ENCODE peak calls at places on chromosomes 11 and 22, in nine cellular contexts. C, F, X, Q, D, U, V, W and J are unnamed samples.

GRCh38 chr11:112216591-112217105 is 9.6 kb upstream of the PTS start:
- DNase-seq in C (no peak), F (no peak), X (no peak), Q (no peak), D (no peak), U (no peak), V (no peak), W (no peak), J (no peak)

GRCh38 chr11:2813141-2813908 is 72.2 kb downstream of the CDKN1C start:
- DNase-seq in C (no peak), F (no peak), X (no peak), Q (no peak), D (no peak), U (no peak), V (no peak), W (no peak), J (no peak)

GRCh38 chr11:79160786-79161403 is 279.9 kb downstream of the TENM4 start:
- DNase-seq in C (no peak), F (no peak), X (no peak), Q (peak; percentile 8), D (no peak), U (no peak), V (no peak), W (no peak), J (no peak)

GRCh38 chr11:91243630-91244029 is 981.0 kb upstream of the FAT3 start:
- DNase-seq in C (no peak), F (no peak), X (no peak), Q (no peak), D (no peak), U (no peak), V (no peak), W (no peak), J (no peak)

GRCh38 chr11:124863137-124863825 is 2.0 kb upstream of the ROBO3 start:
- DNase-seq in C (peak; percentile 56), F (no peak), X (no peak), Q (no peak), D (peak; percentile 63), U (no peak), V (no peak), W (no peak), J (peak; percentile 70)

GRCh38 chr22:20628081-20628939 is 120.9 kb downstream of the MED15 start:
- DNase-seq in C (no peak), F (no peak), X (no peak), Q (no peak), D (no peak), U (no peak), V (no peak), W (no peak), J (no peak)

GRCh38 chr11:121408830-121409229 is 43.3 kb upstream of the SORL1 start:
- DNase-seq in C (no peak), F (no peak), X (no peak), Q (no peak), D (no peak), U (no peak), V (no peak), W (no peak), J (no peak)

GRCh38 chr11:132715041-132715440 is 817.3 kb downstream of the OPCML start:
- DNase-seq in C (no peak), F (no peak), X (no peak), Q (no peak), D (no peak), U (no peak), V (no peak), W (no peak), J (no peak)

GRCh38 chr11:79353706-79354105 is 87.1 kb downstream of the TENM4 start:
- DNase-seq in C (no peak), F (no peak), X (no peak), Q (no peak), D (no peak), U (no peak), V (no peak), W (no peak), J (no peak)

GRCh38 chr22:41576877-41577276 is 12.8 kb downstream of the PMM1 start:
- DNase-seq in C (peak; percentile 60), F (peak; percentile 34), X (peak; percentile 35), Q (no peak), D (peak; percentile 58), U (peak; percentile 31), V (no peak), W (no peak), J (no peak)

DNA sequence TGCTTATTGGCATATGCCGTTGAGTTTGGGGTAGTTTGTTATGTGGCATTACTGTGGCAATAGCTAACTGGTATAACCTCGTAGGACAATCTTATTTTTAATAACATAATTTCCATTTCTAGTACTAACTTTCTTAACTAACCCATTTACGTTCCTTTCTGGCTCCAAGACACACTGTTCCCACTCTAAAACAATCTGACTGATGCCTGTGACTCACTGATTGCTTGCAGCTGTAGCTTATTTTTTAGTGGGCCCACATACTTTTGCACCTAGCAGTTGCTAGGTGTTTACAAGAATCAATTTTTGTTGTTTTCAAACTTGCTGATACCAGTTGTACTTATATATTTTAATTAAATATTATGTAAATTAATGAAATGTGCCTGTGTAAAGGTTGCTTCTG is 52.2 kb downstream of the FAT3 start:
- DNase-seq in C (no peak), F (no peak), X (no peak), Q (no peak), D (no peak), U (peak; percentile 4), V (no peak), W (no peak), J (no peak)
- TF ChIP-seq POLR2AphosphoS5 in C (no peak), F (no peak), X (no peak), Q (no peak), D (no peak), U (no peak), V (no peak), W (no peak), J (no peak)

GRCh38 chr11:94751216-94751612 is 16.9 kb upstream of the AMOTL1 start:
- DNase-seq in C (no peak), F (no peak), X (no peak), Q (no peak), D (no peak), U (no peak), V (no peak), W (no peak), J (no peak)

GRCh38 chr11:94750319-94751215 is 17.6 kb upstream of the AMOTL1 start:
- DNase-seq in C (no peak), F (no peak), X (no peak), Q (no peak), D (no peak), U (peak; percentile 51), V (no peak), W (no peak), J (no peak)

GRCh38 chr11:94749367-94749766 is 18.8 kb upstream of the AMOTL1 start:
- DNase-seq in C (no peak), F (no peak), X (no peak), Q (no peak), D (no peak), U (no peak), V (no peak), W (no peak), J (no peak)

GRCh38 chr11:94746721-94747120 is 21.4 kb upstream of the AMOTL1 start:
- DNase-seq in C (no peak), F (no peak), X (no peak), Q (peak; percentile 56), D (no peak), U (no peak), V (no peak), W (no peak), J (no peak)

GRCh38 chr11:94747136-94748110 is 20.7 kb upstream of the AMOTL1 start:
- DNase-seq in C (no peak), F (no peak), X (no peak), Q (no peak), D (no peak), U (no peak), V (no peak), W (no peak), J (no peak)
- H3K27ac ChIP-seq in C (peak overlapping the region; percentile 31), F (no peak overlapping the region), X (no peak overlapping the region), Q (peak overlapping the region; percentile 36), D (no peak overlapping the region), U (no peak overlapping the region), V (peak overlapping the region; percentile 53), W (no peak overlapping the region), J (no peak overlapping the region)

GRCh38 chr11:117205211-117205818 is 6.1 kb downstream of the TAGLN start:
- DNase-seq in C (no peak), F (no peak), X (no peak), Q (no peak), D (no peak), U (no peak), V (peak; percentile 27), W (no peak), J (no peak)

GRCh38 chr11:117201906-117202305 is 2.7 kb downstream of the TAGLN start:
- DNase-seq in C (no peak), F (no peak), X (no peak), Q (no peak), D (no peak), U (no peak), V (peak; percentile 34), W (no peak), J (no peak)

GRCh38 chr11:117203069-117203407 is 3.9 kb downstream of the TAGLN start:
- DNase-seq in C (no peak), F (no peak), X (no peak), Q (no peak), D (no peak), U (no peak), V (peak; percentile 50), W (no peak), J (no peak)

GRCh38 chr11:117202386-117203068 is 3.4 kb downstream of the TAGLN start:
- DNase-seq in C (no peak), F (no peak), X (no peak), Q (no peak), D (no peak), U (no peak), V (no peak), W (no peak), J (no peak)

GRCh38 chr11:117204283-117205080 is 5.3 kb downstream of the TAGLN start:
- DNase-seq in C (no peak), F (no peak), X (no peak), Q (no peak), D (no peak), U (no peak), V (peak; percentile 61), W (no peak), J (no peak)
- TF ChIP-seq POLR2AphosphoS5 in C (no peak), F (no peak), X (no peak), Q (no peak), D (no peak), U (no peak), V (no peak), W (no peak), J (no peak)

GRCh38 chr22:47045691-47046410 is 283.4 kb downstream of the TBC1D22A start:
- DNase-seq in C (no peak), F (no peak), X (no peak), Q (no peak), D (no peak), U (no peak), V (no peak), W (no peak), J (peak; percentile 58)

GRCh38 chr22:47042116-47042825 is 279.8 kb downstream of the TBC1D22A start:
- DNase-seq in C (no peak), F (no peak), X (no peak), Q (no peak), D (no peak), U (no peak), V (no peak), W (no peak), J (no peak)

GRCh38 chr22:47042861-47043496 is 280.5 kb downstream of the TBC1D22A start:
- DNase-seq in C (no peak), F (no peak), X (no peak), Q (no peak), D (no peak), U (no peak), V (peak; percentile 63), W (no peak), J (no peak)

GRCh38 chr22:47044722-47045545 is 282.5 kb downstream of the TBC1D22A start:
- DNase-seq in C (no peak), F (no peak), X (no peak), Q (no peak), D (no peak), U (no peak), V (no peak), W (no peak), J (peak; percentile 40)

GRCh38 chr22:47043835-47044721 is 281.6 kb downstream of the TBC1D22A start:
- DNase-seq in C (peak; percentile 63), F (no peak), X (no peak), Q (no peak), D (no peak), U (peak; percentile 36), V (peak; percentile 48), W (no peak), J (peak; percentile 61)
- H3K27ac ChIP-seq in C (peak overlapping the region; percentile 11), F (no peak overlapping the region), X (no peak overlapping the region), Q (no peak overlapping the region), D (no peak overlapping the region), U (no peak overlapping the region), V (no peak overlapping the region), W (no peak overlapping the region), J (no peak overlapping the region)